ENCODE peak calls at places on chromosomes 7 and 10, in eight cellular contexts. E is stimulated activated CD4-positive, alpha-beta T cell treated with anti-CD3 and anti-CD28 coated beads, Interleukin-1b, Interleukin-23, amount 100 ng/mL, for 24 hours; A is aorta; B is right cardiac atrium; X is NCI-H524; I is GM04503; U is NCI-H1694 treated with DMSO at 0.1 percent for 48 hours; Z is NB4. R is an unnamed sample.

GRCh38 chr7:54964136-54964535 is 54.7 kb upstream of the EGFR start:
- DNase-seq in X (no peak), Z (no peak), U (no peak), I (no peak), A (no peak), B (no peak), E (no peak), R (no peak)

GRCh38 chr7:27079234-27079975 is 16.4 kb downstream of the HOXA1 start:
- DNase-seq in E (no peak), B (no peak), A (no peak), Z (peak), X (no peak), I (no peak), U (no peak), R (no peak)

GRCh38 chr10:56505555-56505954 is 144.5 kb upstream of the ZWINT start:
- DNase-seq in E (no peak), Z (no peak), B (no peak), U (no peak), I (no peak), X (no peak), A (no peak), R (no peak)

GRCh38 chr7:44288381-44288685 is 37.1 kb downstream of the CAMK2B start:
- DNase-seq in X (no peak), E (no peak), I (no peak), U (no peak), B (peak), Z (no peak), A (peak), R (no peak)

GRCh38 chr10:123998197-123999141 is 94.9 kb downstream of the CHST15 start:
- DNase-seq in A (no peak), Z (no peak), I (no peak), X (no peak), E (no peak), B (no peak), U (no peak), R (no peak)

GRCh38 chr10:13535346-13535745 is 6.5 kb upstream of the BEND7 start:
- DNase-seq in U (no peak), B (no peak), Z (no peak), I (no peak), E (no peak), X (no peak), A (no peak), R (no peak)

GRCh38 chr10:79372871-79373270 is 25.6 kb downstream of the PPIF start:
- DNase-seq in I (no peak), U (no peak), X (no peak), B (no peak), A (no peak), E (no peak), Z (peak), R (no peak)

GRCh38 chr10:128268015-128268722 is 141.9 kb upstream of the MKI67 start:
- DNase-seq in X (peak), Z (peak), U (peak), I (no peak), B (peak), A (no peak), E (no peak), R (no peak)

GRCh38 chr10:89278034-89278535 is 23.8 kb upstream of the IFIT2 start:
- DNase-seq in I (peak), Z (no peak), B (no peak), E (no peak), X (peak), A (no peak), U (no peak), R (no peak)

R was measured in upper lobe of left lung.